ENCODE peak calls at places on chromosomes 11 and 22, in six cellular contexts. One of them, this sample, is unnamed.

GRCh38 chr11:65491163-65491465 is 7.7 kb upstream of the MALAT1 start:
- DNase-seq in endothelial cell of umbilical vein: peak
- DNase-seq in uterus: no peak
- DNase-seq in body of pancreas: no peak
- DNase-seq in AG04450: no peak
- DNase-seq in cardiac fibroblast: peak
- DNase-seq in this sample: no peak

GRCh38 chr11:123438191-123438627 is 8.1 kb downstream of the GRAMD1B start:
- DNase-seq in uterus: no peak
- DNase-seq in AG04450: no peak
- DNase-seq in body of pancreas: no peak
- DNase-seq in endothelial cell of umbilical vein: no peak
- DNase-seq in cardiac fibroblast: no peak
- DNase-seq in this sample: no peak

GRCh38 chr11:1888347-1888753 is 3.3 kb downstream of the PRR33 start:
- DNase-seq in cardiac fibroblast: no peak
- DNase-seq in uterus: no peak
- DNase-seq in endothelial cell of umbilical vein: no peak
- DNase-seq in body of pancreas: no peak
- DNase-seq in AG04450: no peak
- DNase-seq in this sample: no peak

GRCh38 chr11:93100211-93100610 is 97.6 kb downstream of the SLC36A4 start:
- DNase-seq in endothelial cell of umbilical vein: no peak
- DNase-seq in uterus: no peak
- DNase-seq in cardiac fibroblast: peak
- DNase-seq in body of pancreas: no peak
- DNase-seq in AG04450: no peak
- DNase-seq in this sample: no peak

GRCh38 chr11:45885274-45885920 is at the start of gene MAPK8IP1:
- DNase-seq in uterus: no peak
- DNase-seq in body of pancreas: peak
- DNase-seq in endothelial cell of umbilical vein: peak
- DNase-seq in cardiac fibroblast: peak
- DNase-seq in AG04450: no peak
- DNase-seq in this sample: no peak

GRCh38 chr11:80958414-80958813 is 1517.6 kb upstream of the TENM4 start:
- DNase-seq in cardiac fibroblast: peak
- DNase-seq in endothelial cell of umbilical vein: no peak
- DNase-seq in uterus: no peak
- DNase-seq in AG04450: peak
- DNase-seq in body of pancreas: no peak
- DNase-seq in this sample: peak

GRCh38 chr11:133149698-133150097 is 382.6 kb downstream of the OPCML start:
- DNase-seq in body of pancreas: no peak
- DNase-seq in AG04450: no peak
- DNase-seq in cardiac fibroblast: no peak
- DNase-seq in uterus: no peak
- DNase-seq in endothelial cell of umbilical vein: no peak
- DNase-seq in this sample: no peak

GRCh38 chr11:122071680-122072321 is 44.2 kb downstream of the BLID start:
- DNase-seq in cardiac fibroblast: no peak
- DNase-seq in endothelial cell of umbilical vein: no peak
- DNase-seq in body of pancreas: no peak
- DNase-seq in uterus: no peak
- DNase-seq in AG04450: no peak
- DNase-seq in this sample: no peak

GRCh38 chr11:64885367-64886286 is 7.2 kb upstream of the EHD1 start:
- DNase-seq in uterus: no peak
- DNase-seq in body of pancreas: no peak
- DNase-seq in endothelial cell of umbilical vein: peak
- DNase-seq in AG04450: peak
- DNase-seq in cardiac fibroblast: peak
- DNase-seq in this sample: peak

GRCh38 chr11:76102772-76103171 is 103.5 kb downstream of the WNT11 start:
- DNase-seq in uterus: no peak
- DNase-seq in endothelial cell of umbilical vein: peak
- DNase-seq in cardiac fibroblast: peak
- DNase-seq in AG04450: no peak
- DNase-seq in body of pancreas: peak
- DNase-seq in this sample: no peak

GRCh38 chr11:57214087-57214395 is 23.0 kb downstream of the APLNR start:
- DNase-seq in AG04450: no peak
- DNase-seq in cardiac fibroblast: no peak
- DNase-seq in uterus: no peak
- DNase-seq in endothelial cell of umbilical vein: no peak
- DNase-seq in body of pancreas: no peak
- DNase-seq in this sample: no peak

GRCh38 chr11:70860855-70861254 is 391.5 kb downstream of the SHANK2 start:
- DNase-seq in cardiac fibroblast: no peak
- DNase-seq in uterus: no peak
- DNase-seq in AG04450: no peak
- DNase-seq in body of pancreas: no peak
- DNase-seq in endothelial cell of umbilical vein: no peak
- DNase-seq in this sample: no peak

GRCh38 chr11:18698341-18699268 is at the start of gene TMEM86A:
- DNase-seq in body of pancreas: peak
- DNase-seq in cardiac fibroblast: peak
- DNase-seq in endothelial cell of umbilical vein: peak
- DNase-seq in AG04450: no peak
- DNase-seq in uterus: peak
- DNase-seq in this sample: no peak

GRCh38 chr22:50146440-50147228 is 23.9 kb upstream of the PANX2 start:
- DNase-seq in endothelial cell of umbilical vein: no peak
- DNase-seq in uterus: peak
- DNase-seq in body of pancreas: peak
- DNase-seq in AG04450: peak
- DNase-seq in cardiac fibroblast: peak
- DNase-seq in this sample: peak

GRCh38 chr11:65310215-65310614 is 4.5 kb upstream of the CDC42EP2 start:
- DNase-seq in body of pancreas: no peak
- DNase-seq in cardiac fibroblast: no peak
- DNase-seq in uterus: no peak
- DNase-seq in endothelial cell of umbilical vein: no peak
- DNase-seq in AG04450: no peak
- DNase-seq in this sample: no peak

GRCh38 chr22:27810566-27810965 is 9.0 kb upstream of the MN1 start:
- DNase-seq in uterus: peak
- DNase-seq in cardiac fibroblast: peak
- DNase-seq in AG04450: peak
- DNase-seq in endothelial cell of umbilical vein: no peak
- DNase-seq in body of pancreas: peak
- DNase-seq in this sample: no peak

GRCh38 chr22:25363474-25363873 is 144.0 kb downstream of the CRYBB2 start:
- DNase-seq in body of pancreas: no peak
- DNase-seq in cardiac fibroblast: no peak
- DNase-seq in AG04450: no peak
- DNase-seq in endothelial cell of umbilical vein: no peak
- DNase-seq in uterus: no peak
- DNase-seq in this sample: no peak

GRCh38 chr11:2097356-2097997 is 41.7 kb downstream of the IGF2 start:
- DNase-seq in AG04450: peak
- DNase-seq in endothelial cell of umbilical vein: peak
- DNase-seq in cardiac fibroblast: peak
- DNase-seq in uterus: peak
- DNase-seq in body of pancreas: peak
- DNase-seq in this sample: peak

GRCh38 chr22:22710719-22711531 is 66.5 kb downstream of the GGTLC2 start:
- DNase-seq in AG04450: no peak
- DNase-seq in body of pancreas: peak
- DNase-seq in uterus: peak
- DNase-seq in cardiac fibroblast: peak
- DNase-seq in endothelial cell of umbilical vein: peak
- DNase-seq in this sample: no peak

GRCh38 chr11:118008271-118008903 is 22.2 kb downstream of the IL10RA start:
- DNase-seq in AG04450: no peak
- DNase-seq in endothelial cell of umbilical vein: no peak
- DNase-seq in uterus: no peak
- DNase-seq in cardiac fibroblast: no peak
- DNase-seq in body of pancreas: no peak
- DNase-seq in this sample: no peak

GRCh38 chr22:48799227-48799970 is 1028.3 kb downstream of the BRD1 start:
- DNase-seq in body of pancreas: no peak
- DNase-seq in endothelial cell of umbilical vein: no peak
- DNase-seq in uterus: no peak
- DNase-seq in AG04450: no peak
- DNase-seq in cardiac fibroblast: no peak
- DNase-seq in this sample: no peak

GRCh38 chr11:72528121-72528520 is 93.8 kb upstream of the CLPB start:
- DNase-seq in endothelial cell of umbilical vein: no peak
- DNase-seq in cardiac fibroblast: peak
- DNase-seq in AG04450: no peak
- DNase-seq in body of pancreas: no peak
- DNase-seq in uterus: no peak
- DNase-seq in this sample: no peak

GRCh38 chr11:23948831-23949230 is 548.0 kb upstream of the LUZP2 start:
- DNase-seq in body of pancreas: no peak
- DNase-seq in endothelial cell of umbilical vein: no peak
- DNase-seq in uterus: no peak
- DNase-seq in AG04450: no peak
- DNase-seq in cardiac fibroblast: peak
- DNase-seq in this sample: no peak

GRCh38 chr11:91081440-91082088 is 858.7 kb upstream of the CHORDC1 start:
- DNase-seq in cardiac fibroblast: peak
- DNase-seq in uterus: no peak
- DNase-seq in AG04450: no peak
- DNase-seq in endothelial cell of umbilical vein: no peak
- DNase-seq in body of pancreas: no peak
- DNase-seq in this sample: peak

GRCh38 chr11:8692417-8692816 is 9.8 kb downstream of the RPL27A start:
- DNase-seq in cardiac fibroblast: no peak
- DNase-seq in AG04450: no peak
- DNase-seq in body of pancreas: no peak
- DNase-seq in uterus: peak
- DNase-seq in endothelial cell of umbilical vein: no peak
- DNase-seq in this sample: no peak

GRCh38 chr22:17217179-17217578 is 2.1 kb downstream of the ADA2 start:
- DNase-seq in endothelial cell of umbilical vein: no peak
- DNase-seq in uterus: no peak
- DNase-seq in AG04450: no peak
- DNase-seq in cardiac fibroblast: no peak
- DNase-seq in body of pancreas: no peak
- DNase-seq in this sample: no peak

GRCh38 chr22:17218341-17218740 is 894 bp downstream of the ADA2 start:
- DNase-seq in endothelial cell of umbilical vein: no peak
- DNase-seq in cardiac fibroblast: no peak
- DNase-seq in body of pancreas: no peak
- DNase-seq in AG04450: no peak
- DNase-seq in uterus: no peak
- DNase-seq in this sample: no peak

GRCh38 chr22:17214416-17215043 is 4.7 kb downstream of the ADA2 start:
- DNase-seq in cardiac fibroblast: no peak
- DNase-seq in endothelial cell of umbilical vein: no peak
- DNase-seq in body of pancreas: no peak
- DNase-seq in AG04450: no peak
- DNase-seq in uterus: no peak
- DNase-seq in this sample: no peak

DNA sequence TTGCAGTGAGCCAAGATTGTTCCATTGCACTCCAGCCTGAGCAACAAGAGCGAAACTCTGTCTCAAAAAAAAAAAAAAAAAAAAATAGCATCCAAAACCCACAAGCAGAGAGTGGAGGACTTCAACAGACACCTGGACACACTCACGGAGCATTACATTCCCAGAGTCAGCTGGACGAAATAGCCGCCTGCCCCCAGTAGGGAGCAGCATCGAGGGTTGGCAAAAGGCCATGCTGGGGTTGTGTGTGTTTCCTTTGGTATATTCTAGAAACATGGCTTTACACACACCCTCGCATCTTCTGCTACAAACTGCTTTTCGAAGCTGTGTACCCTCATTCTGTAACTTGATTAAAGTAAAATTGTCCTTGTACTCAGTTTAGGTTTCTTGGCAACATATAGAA is 5.3 kb downstream of the ADA2 start:
- DNase-seq in uterus: peak
- DNase-seq in AG04450: no peak
- DNase-seq in endothelial cell of umbilical vein: peak
- DNase-seq in cardiac fibroblast: peak
- DNase-seq in body of pancreas: peak
- DNase-seq in this sample: no peak
- TF ChIP-seq CTCF in uterus: no peak
- TF ChIP-seq CTCF in AG04450: peak
- TF ChIP-seq CTCF in endothelial cell of umbilical vein: peak
- TF ChIP-seq CTCF in cardiac fibroblast: peak
- TF ChIP-seq CTCF in body of pancreas: peak
- TF ChIP-seq CTCF in this sample: peak

GRCh38 chr22:19783531-19784395 is 23.2 kb downstream of the TBX1 start:
- DNase-seq in cardiac fibroblast: no peak
- DNase-seq in body of pancreas: no peak
- DNase-seq in uterus: no peak
- DNase-seq in AG04450: no peak
- DNase-seq in endothelial cell of umbilical vein: no peak
- DNase-seq in this sample: no peak
- H3K4me3 ChIP-seq in cardiac fibroblast: no peak
- H3K4me3 ChIP-seq in body of pancreas: no peak
- H3K4me3 ChIP-seq in uterus: no peak
- H3K4me3 ChIP-seq in AG04450: no peak
- H3K4me3 ChIP-seq in endothelial cell of umbilical vein: no peak
- H3K4me3 ChIP-seq in this sample: no peak

GRCh38 chr11:115391162-115391561 is 113.1 kb downstream of the CADM1 start:
- DNase-seq in cardiac fibroblast: no peak
- DNase-seq in uterus: no peak
- DNase-seq in endothelial cell of umbilical vein: no peak
- DNase-seq in body of pancreas: no peak
- DNase-seq in AG04450: no peak
- DNase-seq in this sample: no peak
- TF ChIP-seq CTCF in cardiac fibroblast: no peak
- TF ChIP-seq CTCF in uterus: no peak
- TF ChIP-seq CTCF in endothelial cell of umbilical vein: no peak
- TF ChIP-seq CTCF in body of pancreas: no peak
- TF ChIP-seq CTCF in AG04450: no peak
- TF ChIP-seq CTCF in this sample: no peak

GRCh38 chr22:46062971-46063631 is 86.1 kb upstream of the WNT7B start:
- DNase-seq in endothelial cell of umbilical vein: no peak
- DNase-seq in cardiac fibroblast: no peak
- DNase-seq in uterus: peak
- DNase-seq in AG04450: no peak
- DNase-seq in body of pancreas: peak
- DNase-seq in this sample: no peak

GRCh38 chr22:46061431-46062231 is 84.7 kb upstream of the WNT7B start:
- DNase-seq in endothelial cell of umbilical vein: no peak
- DNase-seq in cardiac fibroblast: no peak
- DNase-seq in uterus: peak
- DNase-seq in body of pancreas: peak
- DNase-seq in AG04450: no peak
- DNase-seq in this sample: no peak

GRCh38 chr22:46062232-46062615 is 85.3 kb upstream of the WNT7B start:
- DNase-seq in cardiac fibroblast: no peak
- DNase-seq in uterus: peak
- DNase-seq in endothelial cell of umbilical vein: no peak
- DNase-seq in body of pancreas: no peak
- DNase-seq in AG04450: no peak
- DNase-seq in this sample: no peak

GRCh38 chr22:46060292-46061123 is 83.5 kb upstream of the WNT7B start:
- DNase-seq in body of pancreas: no peak
- DNase-seq in endothelial cell of umbilical vein: no peak
- DNase-seq in AG04450: no peak
- DNase-seq in cardiac fibroblast: no peak
- DNase-seq in uterus: peak
- DNase-seq in this sample: no peak

DNA sequence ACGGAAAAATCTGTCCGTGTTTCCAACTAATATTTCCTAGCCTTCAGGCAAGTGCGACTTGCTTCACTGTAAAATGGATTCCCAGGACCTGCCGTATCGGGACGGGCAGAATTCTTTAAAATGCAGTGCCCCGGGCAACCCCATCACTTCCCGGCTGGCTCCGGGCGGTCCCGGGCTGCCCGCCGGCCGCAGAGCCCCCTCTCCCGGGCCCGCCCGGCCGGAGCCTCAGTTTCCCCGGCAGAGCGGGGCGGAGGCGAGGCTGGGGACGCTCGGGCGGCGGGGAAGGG is 84.1 kb upstream of the WNT7B start:
- DNase-seq in body of pancreas: peak
- DNase-seq in endothelial cell of umbilical vein: no peak
- DNase-seq in AG04450: no peak
- DNase-seq in cardiac fibroblast: no peak
- DNase-seq in uterus: no peak
- DNase-seq in this sample: no peak
- H3K4me3 ChIP-seq in body of pancreas: no peak
- H3K4me3 ChIP-seq in endothelial cell of umbilical vein: peak
- H3K4me3 ChIP-seq in AG04450: no peak
- H3K4me3 ChIP-seq in cardiac fibroblast: no peak
- H3K4me3 ChIP-seq in uterus: no peak
- H3K4me3 ChIP-seq in this sample: no peak